ENCODE peak calls at places on chromosome 9, in ten cellular contexts. S, E, M, R, L, Q, C, V, T and P are unnamed samples.

GRCh38 chr9:92804727-92805126 is 40.1 kb upstream of the BICD2 start:
- DNase-seq in S (no peak), E (no peak), M (no peak), R (no peak), L (peak; percentile 37), Q (no peak), C (no peak), V (no peak), T (no peak), P (peak; percentile 29)

GRCh38 chr9:83937861-83938455 is 16.7 kb upstream of the KIF27 start:
- DNase-seq in S (peak; percentile 56), E (no peak), M (no peak), R (peak; percentile 87), L (peak; percentile 36), Q (no peak), C (no peak), V (no peak), T (no peak), P (peak; percentile 64)

GRCh38 chr9:69173891-69174644 is at the start of gene TJP2:
- DNase-seq in S (no peak), E (peak; percentile 92), M (no peak), R (no peak), L (peak; percentile 66), Q (peak; percentile 30), C (peak; percentile 41), V (peak; percentile 65), T (peak; percentile 85), P (peak; percentile 74)

GRCh38 chr9:118732998-118733397 is 636.2 kb downstream of the BRINP1 start:
- DNase-seq in S (no peak), E (no peak), M (no peak), R (no peak), L (no peak), Q (no peak), C (no peak), V (no peak), T (no peak), P (no peak)

GRCh38 chr9:105191508-105192118 is 52.8 kb upstream of the SLC44A1 start:
- DNase-seq in S (peak; percentile 64), E (no peak), M (peak; percentile 39), R (peak; percentile 87), L (peak; percentile 77), Q (no peak), C (no peak), V (no peak), T (no peak), P (peak; percentile 19)

GRCh38 chr9:33818167-33818831 is 1.3 kb downstream of the UBE2R2 start:
- DNase-seq in S (no peak), E (peak; percentile 89), M (no peak), R (peak; percentile 14), L (no peak), Q (peak; percentile 32), C (no peak), V (no peak), T (no peak), P (peak; percentile 37)

GRCh38 chr9:69028754-69029153 is 6.8 kb upstream of the FXN start:
- DNase-seq in S (no peak), E (no peak), M (no peak), R (no peak), L (no peak), Q (no peak), C (no peak), V (no peak), T (no peak), P (peak; percentile 7)

GRCh38 chr9:87337335-87338074 is 160.2 kb upstream of the DAPK1 start:
- DNase-seq in S (peak; percentile 31), E (no peak), M (no peak), R (no peak), L (peak; percentile 63), Q (no peak), C (no peak), V (no peak), T (no peak), P (peak; percentile 58)

GRCh38 chr9:270657-271237 is 56.1 kb downstream of the DOCK8 start:
- DNase-seq in S (no peak), E (no peak), M (no peak), R (no peak), L (no peak), Q (no peak), C (no peak), V (no peak), T (no peak), P (no peak)

DNA sequence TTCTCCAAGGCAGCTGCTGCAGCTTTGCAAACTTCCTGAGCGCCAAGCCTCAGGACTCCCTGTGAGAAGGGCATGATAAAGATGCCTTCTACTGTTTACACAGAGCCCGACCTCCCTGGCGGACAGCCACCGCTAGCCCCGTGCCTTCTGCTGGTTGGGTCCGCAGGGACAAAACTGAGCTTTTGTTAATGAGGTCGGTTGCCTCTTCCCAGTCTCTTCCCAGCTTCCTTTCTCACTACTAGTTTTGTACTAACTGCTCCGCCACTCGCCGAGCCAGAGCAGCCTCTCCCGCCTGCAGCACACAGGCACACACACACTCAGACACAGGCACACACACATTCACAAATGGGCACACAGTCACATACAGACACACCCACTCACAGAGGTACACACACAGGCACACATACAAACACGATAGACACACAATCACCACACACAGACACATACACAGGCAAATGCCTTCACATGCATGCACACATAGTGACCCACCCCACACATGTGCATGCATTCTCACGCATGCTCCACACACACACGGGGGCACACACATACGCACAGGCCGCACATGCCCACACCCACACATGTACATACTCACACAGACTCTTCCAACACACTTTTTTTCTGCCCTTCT is at the start of gene FREM1:
- DNase-seq in S (no peak), E (peak; percentile 87), M (no peak), R (no peak), L (no peak), Q (peak; percentile 32), C (peak; percentile 14), V (no peak), T (no peak), P (no peak)
- H3K4me3 ChIP-seq in S (no peak within 1 kb of the TSS), E (no peak within 1 kb of the TSS), M (no peak within 1 kb of the TSS), R (peak within 1 kb of the TSS; percentile 47), L (no peak within 1 kb of the TSS), Q (peak within 1 kb of the TSS; percentile 10), C (peak within 1 kb of the TSS; percentile 9), V (peak within 1 kb of the TSS; percentile 19), T (peak within 1 kb of the TSS; percentile 64), P (peak within 1 kb of the TSS; percentile 29)

GRCh38 chr9:130348341-130348740 is 82.8 kb downstream of the HMCN2 start:
- DNase-seq in S (no peak), E (no peak), M (no peak), R (no peak), L (no peak), Q (no peak), C (no peak), V (no peak), T (no peak), P (no peak)

GRCh38 chr9:130349398-130349797 is 83.8 kb downstream of the HMCN2 start:
- DNase-seq in S (no peak), E (no peak), M (no peak), R (no peak), L (no peak), Q (no peak), C (no peak), V (no peak), T (no peak), P (no peak)

GRCh38 chr9:130347036-130347435 is 81.5 kb downstream of the HMCN2 start:
- DNase-seq in S (no peak), E (no peak), M (no peak), R (no peak), L (no peak), Q (no peak), C (no peak), V (no peak), T (no peak), P (no peak)

GRCh38 chr9:130348881-130349280 is 83.3 kb downstream of the HMCN2 start:
- DNase-seq in S (no peak), E (no peak), M (no peak), R (no peak), L (no peak), Q (no peak), C (no peak), V (no peak), T (no peak), P (no peak)

GRCh38 chr9:130347931-130348330 is 82.4 kb downstream of the HMCN2 start:
- DNase-seq in S (no peak), E (no peak), M (no peak), R (no peak), L (no peak), Q (no peak), C (no peak), V (no peak), T (no peak), P (no peak)
- TF ChIP-seq CTCF in S (no peak), E (no peak), M (no peak), R (no peak), L (no peak), Q (no peak), C (no peak), V (no peak), T (no peak), P (no peak)

GRCh38 chr9:35510745-35511428 is 21.0 kb downstream of the RUSC2 start:
- DNase-seq in S (peak; percentile 79), E (peak; percentile 94), M (no peak), R (peak; percentile 90), L (peak; percentile 97), Q (peak; percentile 59), C (peak; percentile 72), V (peak; percentile 62), T (peak; percentile 94), P (peak; percentile 100)
- H3K4me3 ChIP-seq in S (peak overlapping the region; percentile 8), E (no peak overlapping the region), M (no peak overlapping the region), R (no peak overlapping the region), L (peak overlapping the region; percentile 22), Q (no peak overlapping the region), C (no peak overlapping the region), V (no peak overlapping the region), T (peak overlapping the region; percentile 22), P (no peak overlapping the region)

GRCh38 chr9:127423934-127424668 is at the start of gene ZNF79:
- DNase-seq in S (peak; percentile 97), E (peak; percentile 99), M (peak; percentile 72), R (peak; percentile 86), L (peak; percentile 81), Q (peak; percentile 95), C (peak; percentile 86), V (peak; percentile 95), T (peak; percentile 96), P (peak; percentile 88)

GRCh38 chr9:127426756-127427155 is 2.6 kb downstream of the ZNF79 start:
- DNase-seq in S (no peak), E (no peak), M (no peak), R (no peak), L (no peak), Q (no peak), C (no peak), V (no peak), T (no peak), P (no peak)

GRCh38 chr9:127423591-127423933 is 620 bp upstream of the ZNF79 start:
- DNase-seq in S (no peak), E (no peak), M (no peak), R (no peak), L (no peak), Q (no peak), C (no peak), V (no peak), T (no peak), P (no peak)

GRCh38 chr9:127422787-127423186 is 1.4 kb upstream of the ZNF79 start:
- DNase-seq in S (no peak), E (no peak), M (no peak), R (no peak), L (no peak), Q (no peak), C (no peak), V (no peak), T (no peak), P (no peak)

DNA sequence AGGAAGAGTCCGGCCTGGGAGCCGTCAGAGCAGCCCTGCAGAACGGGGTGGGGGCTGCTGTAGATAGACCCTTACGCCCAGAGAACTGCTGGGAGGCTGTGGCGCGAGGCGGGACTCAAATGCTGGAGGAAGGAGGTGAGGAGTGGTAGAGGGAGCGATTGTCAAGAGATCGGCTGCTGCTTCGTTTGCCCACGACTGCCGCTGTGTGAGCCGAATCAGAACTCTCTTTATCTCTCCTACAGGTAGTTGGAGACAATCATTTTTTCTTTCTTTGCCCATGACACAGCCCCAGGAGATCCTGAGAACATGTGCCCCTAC is 446 bp downstream of the ZNF79 start:
- DNase-seq in S (no peak), E (no peak), M (no peak), R (peak; percentile 18), L (no peak), Q (no peak), C (no peak), V (no peak), T (no peak), P (no peak)
- TF ChIP-seq CTCF in S (no peak), E (no peak), M (no peak), R (no peak), L (no peak), Q (no peak), C (no peak), V (no peak), T (no peak), P (peak; percentile 7)